ENCODE peak calls at places on chromosomes 4 and X, in four cellular contexts. R, F, K and B are unnamed samples.

GRCh38 chrX:115696039-115696438 is 135.1 kb downstream of the PLS3 start:
- DNase-seq in R (no peak), F (no peak), K (no peak), B (no peak)

GRCh38 chrX:2587146-2587545 is 86.4 kb upstream of the DHRSX start:
- DNase-seq in R (no peak), F (peak; percentile 25), K (no peak), B (no peak)

GRCh38 chr4:37453361-37454262 is 209.1 kb downstream of the NWD2 start:
- DNase-seq in R (peak; percentile 66), F (peak; percentile 34), K (peak; percentile 85), B (peak; percentile 29)

GRCh38 chr4:113444386-113444785 is 317.2 kb downstream of the CAMK2D start:
- DNase-seq in R (no peak), F (no peak), K (no peak), B (no peak)

GRCh38 chr4:142901166-142901662 is 55.1 kb upstream of the INPP4B start:
- DNase-seq in R (no peak), F (no peak), K (no peak), B (no peak)

GRCh38 chr4:79049840-79050520 is 110.7 kb upstream of the PAQR3 start:
- DNase-seq in R (no peak), F (no peak), K (peak; percentile 38), B (no peak)

GRCh38 chr4:803884-804283 is 22.0 kb downstream of the CPLX1 start:
- DNase-seq in R (no peak), F (no peak), K (no peak), B (no peak)

GRCh38 chr4:55251352-55251751 is 94.7 kb upstream of the SRD5A3 start:
- DNase-seq in R (no peak), F (no peak), K (no peak), B (no peak)

GRCh38 chrX:154411322-154411980 is at the start of gene TAFAZZIN:
- DNase-seq in R (peak; percentile 82), F (peak; percentile 83), K (peak; percentile 83), B (no peak)

GRCh38 chr4:88003261-88003660 is 4.2 kb upstream of the PKD2 start:
- DNase-seq in R (no peak), F (no peak), K (no peak), B (no peak)

GRCh38 chr4:37837446-37837845 is 11.0 kb downstream of the PGM2 start:
- DNase-seq in R (no peak), F (no peak), K (no peak), B (no peak)

DNA sequence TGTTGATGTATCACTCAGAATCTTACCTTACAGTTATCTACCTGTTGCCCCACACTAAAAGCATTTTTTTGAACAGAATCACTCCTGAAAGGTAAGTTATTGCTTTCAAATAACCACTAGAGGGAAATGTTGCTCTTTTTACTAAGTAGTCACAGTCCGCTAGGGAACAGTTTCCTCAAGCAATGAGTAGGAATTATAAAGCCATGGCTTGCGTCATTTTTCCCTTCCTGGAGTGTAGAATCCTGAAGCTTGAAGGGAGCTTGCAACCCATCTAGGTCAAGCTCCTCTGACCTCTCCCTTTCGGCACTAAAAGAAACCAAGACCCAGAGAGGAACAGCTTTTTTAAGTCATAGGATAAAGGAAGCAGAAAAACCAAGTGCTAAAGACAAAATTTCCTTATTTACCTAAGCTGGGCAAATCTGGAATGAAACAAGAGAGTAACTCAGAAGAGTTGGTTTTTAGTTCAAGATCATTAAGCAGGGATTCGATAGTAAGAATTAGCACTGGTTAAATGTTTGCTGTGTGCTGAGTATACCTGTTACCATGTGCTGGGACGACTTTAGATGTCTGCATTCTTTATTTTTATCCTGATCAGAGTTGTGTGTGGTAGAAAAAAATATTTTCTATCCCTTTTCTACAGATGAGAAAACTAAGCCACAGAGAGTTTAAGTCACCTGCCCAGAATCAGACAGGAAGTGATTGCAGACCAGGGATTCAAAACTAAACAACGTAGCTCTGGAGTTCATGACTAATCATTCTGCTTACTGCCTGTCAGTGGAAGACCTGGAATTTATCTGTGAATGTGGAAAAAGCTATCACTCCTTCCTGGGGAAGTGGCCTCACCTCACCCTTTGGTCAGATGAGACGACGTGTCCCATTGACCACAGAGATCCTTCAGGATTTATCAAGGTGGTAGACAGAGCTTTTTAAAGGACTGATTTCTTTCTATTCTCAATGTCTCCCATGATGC is 631.5 kb downstream of the RAB28 start:
- DNase-seq in R (peak; percentile 23), F (peak; percentile 37), K (no peak), B (no peak)
- TF ChIP-seq CTCF in R (peak; percentile 53), F (peak; percentile 33), K (peak; percentile 66), B (no peak)

GRCh38 chrX:136028383-136028984 is 43.2 kb downstream of the SLC9A6 start:
- DNase-seq in R (peak; percentile 20), F (peak; percentile 37), K (no peak), B (no peak)
- TF ChIP-seq CTCF in R (peak; percentile 51), F (peak; percentile 35), K (peak; percentile 56), B (no peak)

GRCh38 chr4:159289682-159290081 is 186.8 kb downstream of the RAPGEF2 start:
- DNase-seq in R (no peak), F (no peak), K (no peak), B (no peak)

GRCh38 chr4:159296061-159296460 is 193.2 kb downstream of the RAPGEF2 start:
- DNase-seq in R (no peak), F (no peak), K (no peak), B (no peak)

GRCh38 chr4:159290321-159291030 is 187.6 kb downstream of the RAPGEF2 start:
- DNase-seq in R (no peak), F (no peak), K (no peak), B (no peak)

GRCh38 chr4:159291176-159291575 is 188.3 kb downstream of the RAPGEF2 start:
- DNase-seq in R (no peak), F (no peak), K (no peak), B (no peak)

GRCh38 chr4:159292137-159292896 is 189.4 kb downstream of the RAPGEF2 start:
- DNase-seq in R (no peak), F (no peak), K (no peak), B (no peak)
- TF ChIP-seq CTCF in R (no peak), F (no peak), K (no peak), B (no peak)

GRCh38 chr4:17463606-17464005 is 48.3 kb downstream of the QDPR start:
- DNase-seq in R (no peak), F (no peak), K (no peak), B (no peak)

GRCh38 chr4:17469931-17470674 is 41.8 kb downstream of the QDPR start:
- DNase-seq in R (no peak), F (no peak), K (no peak), B (no peak)

DNA sequence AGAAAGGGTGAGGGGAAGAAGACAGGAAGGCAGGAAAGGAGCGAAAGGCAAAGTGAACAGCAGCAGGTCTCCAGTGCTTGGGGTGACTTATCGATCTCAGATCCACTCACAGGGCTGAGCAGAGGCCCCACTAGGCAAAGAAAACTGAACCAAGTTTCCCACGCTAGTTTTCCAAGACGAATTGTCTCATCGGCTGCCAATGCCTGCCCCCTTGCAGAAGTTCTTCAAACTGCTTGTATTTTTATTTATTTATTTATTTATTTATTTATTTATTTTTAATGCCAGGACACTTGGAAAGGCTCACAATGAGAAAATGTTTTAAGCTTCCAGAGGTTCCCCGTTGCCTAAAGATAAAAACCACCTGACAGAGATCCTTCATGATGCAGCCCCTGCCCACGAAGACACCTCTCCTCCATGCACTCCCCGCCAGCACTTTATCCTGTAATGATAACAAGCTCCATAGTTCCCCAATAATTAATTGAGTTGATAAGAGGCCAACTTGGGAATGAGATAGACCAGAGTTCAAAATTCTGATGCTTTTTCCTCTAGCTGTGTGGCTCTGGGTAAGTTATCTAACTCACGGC is 43.2 kb downstream of the QDPR start:
- DNase-seq in R (peak; percentile 29), F (peak; percentile 41), K (no peak), B (no peak)
- TF ChIP-seq CTCF in R (peak; percentile 1), F (peak; percentile 20), K (peak; percentile 53), B (no peak)

GRCh38 chr4:106869551-106869950 is 166.6 kb downstream of the DKK2 start:
- DNase-seq in R (no peak), F (no peak), K (no peak), B (no peak)

DNA sequence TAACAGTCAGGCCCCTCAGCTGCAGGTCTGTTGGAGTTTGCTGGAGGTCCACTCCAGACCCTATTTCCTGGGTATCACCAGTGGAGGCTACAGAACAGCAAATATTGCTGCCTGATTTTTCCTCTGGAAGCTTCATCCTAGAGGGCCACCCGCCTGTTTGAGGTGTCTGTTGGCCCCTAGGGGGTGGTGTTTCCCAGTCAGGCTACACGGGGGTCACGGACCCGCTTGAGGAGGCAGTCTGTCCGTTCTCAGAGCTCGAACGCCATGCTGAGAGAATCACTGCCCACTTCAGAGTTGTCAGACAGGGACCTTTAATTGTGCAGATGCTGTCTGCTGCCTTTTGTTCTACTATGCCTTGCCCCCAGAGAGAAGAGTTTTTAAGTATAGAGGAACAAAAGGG is 160.8 kb downstream of the DKK2 start:
- DNase-seq in R (no peak), F (peak; percentile 5), K (no peak), B (no peak)
- TF ChIP-seq CTCF in R (no peak), F (no peak), K (no peak), B (no peak)

GRCh38 chr4:156102411-156102810 is 148.7 kb upstream of the CTSO start:
- DNase-seq in R (no peak), F (no peak), K (no peak), B (no peak)
- TF ChIP-seq CTCF in R (no peak), F (no peak), K (no peak), B (no peak)

GRCh38 chr4:7474320-7474719 is 39.6 kb upstream of the PSAPL1 start:
- DNase-seq in R (no peak), F (no peak), K (no peak), B (no peak)
- TF ChIP-seq CTCF in R (no peak), F (no peak), K (no peak), B (no peak)

DNA sequence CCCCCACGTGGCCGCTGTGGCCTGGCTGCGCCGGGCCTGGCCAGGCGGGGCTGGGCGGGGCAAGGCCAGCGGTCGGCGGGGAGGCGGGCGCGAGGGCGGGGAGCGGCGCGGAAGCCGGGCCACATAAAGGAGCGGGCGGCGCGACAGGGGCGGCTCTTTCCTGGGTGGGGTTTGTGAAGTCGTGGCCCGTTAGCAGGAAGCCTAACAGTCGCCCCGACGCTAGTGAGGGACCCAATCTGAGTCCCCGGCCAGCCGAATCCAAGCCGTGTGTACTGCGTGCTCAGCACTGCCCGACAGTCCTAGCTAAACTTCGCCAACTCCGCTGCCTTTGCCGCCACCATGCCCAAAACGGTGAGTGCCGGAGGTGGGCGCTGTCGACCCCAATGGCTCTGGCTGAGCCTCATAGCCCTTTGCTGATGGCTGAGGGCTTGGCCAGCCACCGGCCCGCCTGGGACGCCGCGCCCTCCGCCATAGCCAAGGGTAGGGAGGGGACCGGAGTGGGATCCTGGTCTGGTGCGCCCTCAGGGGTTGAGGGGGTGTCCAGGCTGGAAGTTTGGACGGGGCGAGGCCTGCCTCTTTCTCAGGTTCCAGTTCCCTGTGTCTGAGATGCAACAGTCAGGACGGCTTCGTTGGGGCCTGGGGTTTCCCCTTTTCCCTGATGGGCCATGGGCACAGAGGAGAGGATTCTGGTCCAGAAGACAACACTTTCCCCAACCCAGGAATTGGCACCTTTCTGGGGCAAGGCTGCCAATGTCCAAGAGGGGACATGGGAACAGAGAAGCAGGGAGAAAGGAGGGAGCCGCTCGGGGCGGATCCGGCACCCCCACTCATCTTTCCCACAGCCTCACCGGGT is at the start of gene MSN:
- DNase-seq in R (peak; percentile 76), F (peak; percentile 84), K (peak; percentile 67), B (no peak)
- TF ChIP-seq CTCF in R (peak; percentile 21), F (no peak), K (no peak), B (no peak)

GRCh38 chrX:39152106-39152649 is 350.9 kb downstream of the MID1IP1 start:
- DNase-seq in R (peak; percentile 46), F (peak; percentile 40), K (no peak), B (no peak)
- TF ChIP-seq CTCF in R (peak; percentile 49), F (peak; percentile 58), K (peak; percentile 31), B (no peak)